ENCODE peak calls at places on chromosomes 11 and 22, in nine cellular contexts. K, Y, I, G, O, P, E, R and D are unnamed samples.

GRCh38 chr11:120212926-120213325 is 2.1 kb downstream of the OAF start:
- DNase-seq in K (no peak), Y (peak), I (no peak), G (no peak), O (no peak), P (peak), E (no peak), R (no peak), D (peak)

GRCh38 chr11:6453152-6453551 is 12.4 kb upstream of the HPX start:
- DNase-seq in K (no peak), Y (no peak), I (no peak), G (no peak), O (no peak), P (no peak), E (no peak), R (no peak), D (no peak)

GRCh38 chr22:27475548-27475897 is 326.0 kb downstream of the MN1 start:
- DNase-seq in K (no peak), Y (peak), I (no peak), G (no peak), O (no peak), P (no peak), E (no peak), R (no peak), D (no peak)

GRCh38 chr11:22454461-22454860 is 116.3 kb downstream of the SLC17A6 start:
- DNase-seq in K (peak), Y (peak), I (no peak), G (no peak), O (no peak), P (no peak), E (peak), R (no peak), D (no peak)

GRCh38 chr11:75949023-75949672 is 134.1 kb downstream of the UVRAG start:
- DNase-seq in K (no peak), Y (no peak), I (no peak), G (peak), O (no peak), P (no peak), E (peak), R (no peak), D (peak)

GRCh38 chr11:3736816-3737215 is 60.5 kb downstream of the NUP98 start:
- DNase-seq in K (no peak), Y (no peak), I (no peak), G (no peak), O (no peak), P (no peak), E (no peak), R (no peak), D (no peak)

GRCh38 chr11:55791606-55792005 is 3.8 kb upstream of the OR5D14 start:
- DNase-seq in K (no peak), Y (no peak), I (no peak), G (no peak), O (no peak), P (no peak), E (no peak), R (no peak), D (no peak)

GRCh38 chr11:120073196-120073595 is 64.7 kb downstream of the TRIM29 start:
- DNase-seq in K (no peak), Y (no peak), I (no peak), G (no peak), O (no peak), P (no peak), E (no peak), R (no peak), D (no peak)

GRCh38 chr11:59182457-59183151 is 10.7 kb downstream of the DTX4 start:
- DNase-seq in K (no peak), Y (no peak), I (no peak), G (no peak), O (no peak), P (peak), E (no peak), R (no peak), D (no peak)

GRCh38 chr22:23840026-23840425 is 1.2 kb upstream of the DERL3 start:
- DNase-seq in K (no peak), Y (no peak), I (no peak), G (no peak), O (no peak), P (no peak), E (no peak), R (no peak), D (no peak)

GRCh38 chr11:83628622-83629347 is 342.6 kb upstream of the CCDC90B start:
- DNase-seq in K (no peak), Y (no peak), I (no peak), G (peak), O (no peak), P (no peak), E (no peak), R (no peak), D (no peak)

GRCh38 chr11:64765291-64765803 is 5.6 kb upstream of the PYGM start:
- DNase-seq in K (no peak), Y (no peak), I (no peak), G (no peak), O (no peak), P (no peak), E (no peak), R (no peak), D (no peak)

GRCh38 chr22:31327786-31328544 is 18.2 kb downstream of the PATZ1 start:
- DNase-seq in K (no peak), Y (no peak), I (no peak), G (no peak), O (no peak), P (no peak), E (no peak), R (no peak), D (no peak)

GRCh38 chr11:37712246-37712645 is 1114.2 kb upstream of the RAG2 start:
- DNase-seq in K (no peak), Y (peak), I (no peak), G (peak), O (no peak), P (no peak), E (peak), R (no peak), D (no peak)